ENCODE peak calls at places on chromosomes 1 and 21, in four cellular contexts. One of them, this sample, is unnamed.

GRCh38 chr1:242467556-242468145 is 56.8 kb downstream of the PLD5 start:
- DNase-seq in PC-3: peak
- DNase-seq in substantia nigra: no peak
- DNase-seq in left ventricle myocardium inferior: peak
- DNase-seq in this sample: no peak

GRCh38 chr1:91790296-91790851 is 95.6 kb downstream of the TGFBR3 start:
- DNase-seq in PC-3: no peak
- DNase-seq in substantia nigra: no peak
- DNase-seq in left ventricle myocardium inferior: no peak
- DNase-seq in this sample: no peak

GRCh38 chr1:169595764-169596711 is 9.8 kb upstream of the F5 start:
- DNase-seq in PC-3: peak
- DNase-seq in substantia nigra: no peak
- DNase-seq in left ventricle myocardium inferior: no peak
- DNase-seq in this sample: no peak

GRCh38 chr21:41957991-41958766 is 4.4 kb upstream of the C2CD2 start:
- DNase-seq in PC-3: peak
- DNase-seq in substantia nigra: no peak
- DNase-seq in left ventricle myocardium inferior: peak
- DNase-seq in this sample: no peak

GRCh38 chr1:69929278-69930057 is 275.9 kb downstream of the LRRC40 start:
- DNase-seq in PC-3: peak
- DNase-seq in substantia nigra: no peak
- DNase-seq in left ventricle myocardium inferior: no peak
- DNase-seq in this sample: no peak

GRCh38 chr1:231036416-231036815 is 3.6 kb downstream of the FAM89A start:
- DNase-seq in PC-3: no peak
- DNase-seq in substantia nigra: no peak
- DNase-seq in left ventricle myocardium inferior: no peak
- DNase-seq in this sample: no peak

GRCh38 chr1:164702216-164702615 is 143.2 kb downstream of the PBX1 start:
- DNase-seq in PC-3: peak
- DNase-seq in substantia nigra: no peak
- DNase-seq in left ventricle myocardium inferior: no peak
- DNase-seq in this sample: no peak

GRCh38 chr1:6392081-6392879 is 1.3 kb downstream of the ACOT7 start:
- DNase-seq in PC-3: peak
- DNase-seq in substantia nigra: no peak
- DNase-seq in left ventricle myocardium inferior: no peak
- DNase-seq in this sample: no peak

GRCh38 chr1:24905979-24906720 is 23.9 kb downstream of the RUNX3 start:
- DNase-seq in PC-3: no peak
- DNase-seq in substantia nigra: no peak
- DNase-seq in left ventricle myocardium inferior: no peak
- DNase-seq in this sample: no peak

GRCh38 chr1:62685431-62685859 is 2.7 kb downstream of the DOCK7 start:
- DNase-seq in PC-3: peak
- DNase-seq in substantia nigra: no peak
- DNase-seq in left ventricle myocardium inferior: no peak
- DNase-seq in this sample: no peak

GRCh38 chr1:219883400-219884332 is 44.7 kb downstream of the SLC30A10 start:
- DNase-seq in PC-3: no peak
- DNase-seq in substantia nigra: no peak
- DNase-seq in left ventricle myocardium inferior: no peak
- DNase-seq in this sample: no peak

GRCh38 chr1:115423776-115424175 is 85.7 kb upstream of the NGF start:
- DNase-seq in PC-3: peak
- DNase-seq in substantia nigra: no peak
- DNase-seq in left ventricle myocardium inferior: no peak
- DNase-seq in this sample: no peak

GRCh38 chr1:44521378-44522080 is 116.5 kb downstream of the RNF220 start:
- DNase-seq in PC-3: no peak
- DNase-seq in substantia nigra: no peak
- DNase-seq in left ventricle myocardium inferior: no peak
- DNase-seq in this sample: no peak

GRCh38 chr1:44526295-44527073 is 121.4 kb downstream of the RNF220 start:
- DNase-seq in PC-3: no peak
- DNase-seq in substantia nigra: no peak
- DNase-seq in left ventricle myocardium inferior: no peak
- DNase-seq in this sample: no peak

GRCh38 chr1:44524655-44525530 is 119.8 kb downstream of the RNF220 start:
- DNase-seq in PC-3: no peak
- DNase-seq in substantia nigra: no peak
- DNase-seq in left ventricle myocardium inferior: no peak
- DNase-seq in this sample: no peak

GRCh38 chr1:44523747-44524146 is 118.7 kb downstream of the RNF220 start:
- DNase-seq in PC-3: no peak
- DNase-seq in substantia nigra: no peak
- DNase-seq in left ventricle myocardium inferior: no peak
- DNase-seq in this sample: no peak

GRCh38 chr1:44524180-44524579 is 119.1 kb downstream of the RNF220 start:
- DNase-seq in PC-3: no peak
- DNase-seq in substantia nigra: no peak
- DNase-seq in left ventricle myocardium inferior: no peak
- DNase-seq in this sample: no peak
- H3K27ac ChIP-seq in PC-3: no peak
- H3K27ac ChIP-seq in substantia nigra: peak
- H3K27ac ChIP-seq in left ventricle myocardium inferior: no peak
- H3K27ac ChIP-seq in this sample: peak

DNA sequence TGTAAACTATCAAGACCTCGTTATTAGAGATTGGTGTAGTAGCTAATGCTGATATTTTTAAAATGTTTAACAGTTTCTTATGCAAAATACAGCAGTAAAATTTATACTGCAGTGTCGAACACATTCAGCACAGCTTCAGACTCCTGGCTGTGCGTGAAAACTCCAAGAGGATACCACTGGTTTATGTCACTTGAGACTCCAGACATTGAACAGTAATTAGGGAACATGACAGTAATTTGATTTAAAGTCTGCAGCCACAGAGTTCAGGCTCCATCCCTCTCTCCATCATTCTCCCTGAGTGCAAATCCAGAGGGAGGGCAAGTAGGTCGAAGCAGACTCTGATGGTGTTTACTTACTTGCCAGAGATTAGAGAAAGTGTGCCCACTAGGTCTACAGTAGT is 94.2 kb downstream of the AK5 start:
- DNase-seq in PC-3: no peak
- DNase-seq in substantia nigra: no peak
- DNase-seq in left ventricle myocardium inferior: no peak
- DNase-seq in this sample: no peak
- H3K27ac ChIP-seq in PC-3: no peak
- H3K27ac ChIP-seq in substantia nigra: no peak
- H3K27ac ChIP-seq in left ventricle myocardium inferior: no peak
- H3K27ac ChIP-seq in this sample: no peak

GRCh38 chr1:59396387-59396786 is 99.5 kb downstream of the FGGY start:
- DNase-seq in PC-3: no peak
- DNase-seq in substantia nigra: no peak
- DNase-seq in left ventricle myocardium inferior: no peak
- DNase-seq in this sample: no peak

GRCh38 chr1:59397459-59397858 is 100.6 kb downstream of the FGGY start:
- DNase-seq in PC-3: no peak
- DNase-seq in substantia nigra: no peak
- DNase-seq in left ventricle myocardium inferior: no peak
- DNase-seq in this sample: no peak

GRCh38 chr1:59391216-59392179 is 94.6 kb downstream of the FGGY start:
- DNase-seq in PC-3: no peak
- DNase-seq in substantia nigra: no peak
- DNase-seq in left ventricle myocardium inferior: no peak
- DNase-seq in this sample: no peak

GRCh38 chr1:59393211-59394180 is 96.6 kb downstream of the FGGY start:
- DNase-seq in PC-3: no peak
- DNase-seq in substantia nigra: no peak
- DNase-seq in left ventricle myocardium inferior: peak
- DNase-seq in this sample: no peak

GRCh38 chr1:59394706-59395417 is 98.0 kb downstream of the FGGY start:
- DNase-seq in PC-3: no peak
- DNase-seq in substantia nigra: no peak
- DNase-seq in left ventricle myocardium inferior: no peak
- DNase-seq in this sample: no peak
- H3K27ac ChIP-seq in PC-3: no peak
- H3K27ac ChIP-seq in substantia nigra: no peak
- H3K27ac ChIP-seq in left ventricle myocardium inferior: peak
- H3K27ac ChIP-seq in this sample: no peak

DNA sequence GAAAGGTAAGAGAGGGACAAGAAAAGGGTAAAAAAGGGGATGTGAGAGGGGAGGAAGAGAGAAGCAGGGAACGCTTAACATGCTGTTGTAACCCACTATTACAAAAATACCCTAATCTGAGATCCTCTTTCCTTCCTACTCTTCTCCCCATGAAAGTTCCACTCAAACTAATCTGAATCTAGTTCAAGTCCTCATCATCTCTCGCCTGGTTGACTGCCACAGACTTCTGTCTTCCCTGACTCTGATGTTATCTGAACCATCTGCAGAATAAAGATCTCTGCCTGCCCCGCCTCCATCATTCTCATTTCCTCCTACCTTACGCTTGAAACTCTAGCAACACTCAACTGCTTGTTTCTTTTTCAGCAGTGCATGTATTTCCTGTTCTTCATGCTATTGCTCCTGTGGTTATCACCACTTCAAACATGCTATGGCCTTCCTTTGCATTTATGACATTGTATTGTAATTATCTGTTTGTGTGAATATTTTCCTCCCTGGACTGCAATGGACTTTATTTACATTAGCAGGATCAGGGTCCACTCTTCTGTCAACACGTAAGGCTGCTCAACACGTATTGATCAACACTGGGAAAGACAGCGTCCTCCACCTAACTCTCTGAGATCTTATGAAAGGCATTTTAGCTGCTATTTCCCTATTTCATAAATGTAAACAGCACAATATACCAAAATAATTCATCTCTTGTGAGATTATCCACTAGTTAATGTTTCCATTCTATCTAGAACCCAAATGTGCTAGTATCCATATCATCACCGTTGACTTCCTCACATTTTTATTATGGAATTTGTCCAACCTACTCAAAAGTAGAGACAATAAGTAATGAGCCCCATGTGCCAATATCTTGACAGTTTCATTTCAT is 215.5 kb upstream of the USP25 start:
- DNase-seq in PC-3: no peak
- DNase-seq in substantia nigra: no peak
- DNase-seq in left ventricle myocardium inferior: no peak
- DNase-seq in this sample: no peak
- H3K27ac ChIP-seq in PC-3: no peak
- H3K27ac ChIP-seq in substantia nigra: no peak
- H3K27ac ChIP-seq in left ventricle myocardium inferior: no peak
- H3K27ac ChIP-seq in this sample: no peak

This sample was measured in caudate nucleus.